ENCODE peak calls at places on chromosomes 11 and 22, in eight cellular contexts. E is sigmoid colon; Q is transverse colon; P is astrocyte of the spinal cord; F is thyroid gland; T is GDM1; H is stimulated activated CD4-positive, alpha-beta T cell treated with anti-CD3 and anti-CD28 coated beads, Interleukin-1b, Interleukin-23, amount 100 ng/mL, for 24 hours; R is CD8-positive, alpha-beta memory T cell. Z is an unnamed sample.

GRCh38 chr11:125525303-125525702 is 29.2 kb upstream of the FEZ1 start:
- DNase-seq in E (no peak), Q (no peak), P (no peak), F (no peak), T (no peak), H (no peak), R (no peak), Z (no peak)

GRCh38 chr11:1737080-1737757 is 13.2 kb downstream of the IFITM10 start:
- DNase-seq in E (no peak), Q (no peak), P (no peak), F (no peak), T (no peak), H (no peak), R (no peak), Z (no peak)

GRCh38 chr11:27699242-27699925 is 871 bp downstream of the BDNF start:
- DNase-seq in E (no peak), Q (no peak), P (peak), F (peak), T (no peak), H (no peak), R (no peak), Z (no peak)

GRCh38 chr11:112744041-112744440 is 217.2 kb upstream of the NCAM1 start:
- DNase-seq in E (peak), Q (no peak), P (no peak), F (no peak), T (no peak), H (no peak), R (no peak), Z (no peak)

GRCh38 chr11:86931965-86932332 is 23.2 kb downstream of the FZD4 start:
- DNase-seq in E (no peak), Q (no peak), P (no peak), F (peak), T (no peak), H (no peak), R (no peak), Z (peak)

GRCh38 chr11:60854847-60855725 is 664 bp downstream of the PTGDR2 start:
- DNase-seq in E (no peak), Q (no peak), P (no peak), F (no peak), T (no peak), H (no peak), R (no peak), Z (peak)

GRCh38 chr11:95066721-95067041 is at the start of gene SRSF8:
- DNase-seq in E (no peak), Q (no peak), P (no peak), F (no peak), T (no peak), H (no peak), R (no peak), Z (no peak)

GRCh38 chr11:117814204-117814765 is 10.3 kb downstream of the FXYD2 start:
- DNase-seq in E (no peak), Q (no peak), P (no peak), F (no peak), T (no peak), H (no peak), R (no peak), Z (no peak)

GRCh38 chr22:28296452-28296851 is 377.4 kb upstream of the PITPNB start:
- DNase-seq in E (no peak), Q (no peak), P (no peak), F (no peak), T (no peak), H (no peak), R (no peak), Z (no peak)

GRCh38 chr11:46183819-46184218 is 62.6 kb upstream of the PHF21A start:
- DNase-seq in E (no peak), Q (no peak), P (peak), F (no peak), T (no peak), H (no peak), R (no peak), Z (no peak)

GRCh38 chr22:39522567-39523300 is 2.4 kb downstream of the ATF4 start:
- DNase-seq in E (peak), Q (peak), P (peak), F (peak), T (no peak), H (no peak), R (no peak), Z (peak)

GRCh38 chr11:13329670-13330401 is 52.2 kb downstream of the BMAL1 start:
- DNase-seq in E (no peak), Q (no peak), P (no peak), F (peak), T (no peak), H (no peak), R (no peak), Z (no peak)

GRCh38 chr11:125448136-125448535 is 47.9 kb downstream of the FEZ1 start:
- DNase-seq in E (peak), Q (no peak), P (peak), F (no peak), T (no peak), H (no peak), R (no peak), Z (no peak)

GRCh38 chr11:15909937-15910598 is 446.3 kb downstream of the SOX6 start:
- DNase-seq in E (no peak), Q (no peak), P (no peak), F (no peak), T (no peak), H (no peak), R (no peak), Z (peak)